ENCODE peak calls at places on chromosome 11, in seven cellular contexts. One of them, this sample, is unnamed.

GRCh38 chr11:105344938-105345337 is 205.4 kb upstream of the CARD18 start:
- DNase-seq in foreskin keratinocyte: no peak
- DNase-seq in IMR-90: no peak
- DNase-seq in heart right ventricle: no peak
- DNase-seq in neural progenitor cell: no peak
- DNase-seq in astrocyte: no peak
- DNase-seq in CD8-positive, alpha-beta T cell: no peak
- DNase-seq in this sample: no peak

GRCh38 chr11:112453601-112454577 is 193.2 kb upstream of the PLET1 start:
- DNase-seq in foreskin keratinocyte: peak; percentile 13
- DNase-seq in IMR-90: peak; percentile 12
- DNase-seq in heart right ventricle: peak; percentile 26
- DNase-seq in neural progenitor cell: peak; percentile 37
- DNase-seq in astrocyte: no peak
- DNase-seq in CD8-positive, alpha-beta T cell: peak; percentile 31
- DNase-seq in this sample: no peak

GRCh38 chr11:72932132-72932570 is 117.9 kb downstream of the ATG16L2 start:
- DNase-seq in foreskin keratinocyte: peak; percentile 61
- DNase-seq in IMR-90: peak; percentile 72
- DNase-seq in heart right ventricle: no peak
- DNase-seq in neural progenitor cell: no peak
- DNase-seq in astrocyte: peak; percentile 70
- DNase-seq in CD8-positive, alpha-beta T cell: no peak
- DNase-seq in this sample: no peak

GRCh38 chr11:124115782-124116616 is 749 bp downstream of the VWA5A start:
- DNase-seq in foreskin keratinocyte: peak; percentile 7
- DNase-seq in IMR-90: no peak
- DNase-seq in heart right ventricle: no peak
- DNase-seq in neural progenitor cell: peak; percentile 30
- DNase-seq in astrocyte: no peak
- DNase-seq in CD8-positive, alpha-beta T cell: no peak
- DNase-seq in this sample: peak; percentile 62

GRCh38 chr11:31974737-31975136 is 116.1 kb upstream of the RCN1 start:
- DNase-seq in foreskin keratinocyte: peak; percentile 97
- DNase-seq in IMR-90: peak; percentile 81
- DNase-seq in heart right ventricle: no peak
- DNase-seq in neural progenitor cell: no peak
- DNase-seq in astrocyte: peak; percentile 89
- DNase-seq in CD8-positive, alpha-beta T cell: no peak
- DNase-seq in this sample: no peak

GRCh38 chr11:70552441-70553150 is 154.3 kb downstream of the CTTN start:
- DNase-seq in foreskin keratinocyte: no peak
- DNase-seq in IMR-90: no peak
- DNase-seq in heart right ventricle: no peak
- DNase-seq in neural progenitor cell: no peak
- DNase-seq in astrocyte: no peak
- DNase-seq in CD8-positive, alpha-beta T cell: no peak
- DNase-seq in this sample: peak; percentile 59

GRCh38 chr11:2588809-2589537 is 110.8 kb downstream of the KCNQ1OT1 start:
- DNase-seq in foreskin keratinocyte: no peak
- DNase-seq in IMR-90: no peak
- DNase-seq in heart right ventricle: no peak
- DNase-seq in neural progenitor cell: no peak
- DNase-seq in astrocyte: no peak
- DNase-seq in CD8-positive, alpha-beta T cell: peak; percentile 9
- DNase-seq in this sample: no peak

GRCh38 chr11:61106906-61107470 is 4.7 kb downstream of the CD5 start:
- DNase-seq in foreskin keratinocyte: no peak
- DNase-seq in IMR-90: no peak
- DNase-seq in heart right ventricle: no peak
- DNase-seq in neural progenitor cell: no peak
- DNase-seq in astrocyte: no peak
- DNase-seq in CD8-positive, alpha-beta T cell: no peak
- DNase-seq in this sample: no peak

GRCh38 chr11:94840209-94840608 is 72.1 kb downstream of the AMOTL1 start:
- DNase-seq in foreskin keratinocyte: no peak
- DNase-seq in IMR-90: peak; percentile 11
- DNase-seq in heart right ventricle: no peak
- DNase-seq in neural progenitor cell: no peak
- DNase-seq in astrocyte: no peak
- DNase-seq in CD8-positive, alpha-beta T cell: no peak
- DNase-seq in this sample: no peak

GRCh38 chr11:57772562-57772961 is 11.0 kb downstream of the CTNND1 start:
- DNase-seq in foreskin keratinocyte: peak; percentile 65
- DNase-seq in IMR-90: peak; percentile 48
- DNase-seq in heart right ventricle: no peak
- DNase-seq in neural progenitor cell: no peak
- DNase-seq in astrocyte: peak; percentile 57
- DNase-seq in CD8-positive, alpha-beta T cell: no peak
- DNase-seq in this sample: no peak

DNA sequence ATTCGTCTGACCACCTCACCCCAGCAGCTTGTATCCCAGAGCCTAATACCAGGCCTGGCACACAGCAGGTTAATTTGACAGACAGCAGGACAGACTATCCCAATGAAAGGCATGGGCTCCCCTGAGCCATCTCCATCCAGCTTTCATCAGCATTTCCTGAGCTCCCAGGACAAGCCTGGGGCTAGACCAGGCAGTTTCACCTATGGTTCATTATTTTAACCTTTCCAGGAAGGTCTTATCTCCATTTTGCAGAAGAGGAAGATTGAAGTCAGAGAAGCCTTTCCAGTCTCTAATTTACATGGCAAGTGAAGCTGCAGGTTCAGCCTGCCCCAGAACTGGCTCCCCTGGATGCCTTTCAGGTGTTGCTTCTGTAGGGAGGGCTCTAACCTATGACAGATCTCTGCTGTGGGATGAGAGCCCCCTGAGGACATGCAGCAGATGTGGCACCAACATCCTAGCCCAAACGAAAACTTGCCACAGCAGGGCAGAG is 17.0 kb downstream of the ARRB1 start:
- DNase-seq in foreskin keratinocyte: no peak
- DNase-seq in IMR-90: no peak
- DNase-seq in heart right ventricle: no peak
- DNase-seq in neural progenitor cell: no peak
- DNase-seq in astrocyte: no peak
- DNase-seq in CD8-positive, alpha-beta T cell: no peak
- DNase-seq in this sample: no peak
- H3K4me1 ChIP-seq in foreskin keratinocyte: peaks cover 3% of the 10 kb centered on the region
- H3K4me1 ChIP-seq in IMR-90: peaks cover 32% of the 10 kb centered on the region
- H3K4me1 ChIP-seq in heart right ventricle: peaks cover 6% of the 10 kb centered on the region
- H3K4me1 ChIP-seq in neural progenitor cell: peaks cover 18% of the 10 kb centered on the region
- H3K4me1 ChIP-seq in astrocyte: peaks cover 14% of the 10 kb centered on the region
- H3K4me1 ChIP-seq in CD8-positive, alpha-beta T cell: peaks cover 76% of the 10 kb centered on the region
- H3K4me1 ChIP-seq in this sample: peaks cover 100% of the 10 kb centered on the region

GRCh38 chr11:45855308-45855707 is 8.0 kb downstream of the CRY2 start:
- DNase-seq in foreskin keratinocyte: no peak
- DNase-seq in IMR-90: no peak
- DNase-seq in heart right ventricle: no peak
- DNase-seq in neural progenitor cell: no peak
- DNase-seq in astrocyte: no peak
- DNase-seq in CD8-positive, alpha-beta T cell: no peak
- DNase-seq in this sample: no peak

GRCh38 chr11:45853616-45854219 is 6.4 kb downstream of the CRY2 start:
- DNase-seq in foreskin keratinocyte: no peak
- DNase-seq in IMR-90: no peak
- DNase-seq in heart right ventricle: peak; percentile 82
- DNase-seq in neural progenitor cell: no peak
- DNase-seq in astrocyte: no peak
- DNase-seq in CD8-positive, alpha-beta T cell: no peak
- DNase-seq in this sample: no peak

GRCh38 chr11:45850446-45850845 is 3.2 kb downstream of the CRY2 start:
- DNase-seq in foreskin keratinocyte: no peak
- DNase-seq in IMR-90: peak; percentile 67
- DNase-seq in heart right ventricle: no peak
- DNase-seq in neural progenitor cell: no peak
- DNase-seq in astrocyte: peak; percentile 52
- DNase-seq in CD8-positive, alpha-beta T cell: no peak
- DNase-seq in this sample: no peak

GRCh38 chr11:45852018-45852711 is 4.9 kb downstream of the CRY2 start:
- DNase-seq in foreskin keratinocyte: no peak
- DNase-seq in IMR-90: no peak
- DNase-seq in heart right ventricle: peak; percentile 53
- DNase-seq in neural progenitor cell: no peak
- DNase-seq in astrocyte: no peak
- DNase-seq in CD8-positive, alpha-beta T cell: no peak
- DNase-seq in this sample: no peak

DNA sequence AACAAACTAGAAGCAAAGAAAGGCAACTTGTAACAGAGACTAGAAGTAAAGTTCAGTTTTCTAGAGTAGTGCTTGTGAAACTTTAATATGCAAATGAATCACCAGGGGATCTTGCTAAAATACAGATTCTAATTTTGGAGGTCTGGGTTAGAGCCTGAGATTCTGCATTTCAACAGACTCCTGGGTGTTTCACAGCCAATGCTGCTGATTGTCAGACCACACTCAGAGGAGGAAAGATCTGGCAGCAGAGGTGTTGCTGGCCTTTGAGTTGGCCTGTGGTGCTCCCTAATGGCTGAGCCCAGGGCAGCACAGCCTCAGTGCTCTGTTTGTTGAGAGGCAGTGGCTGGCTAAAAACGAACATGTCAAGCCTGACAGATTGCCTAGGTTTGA is 5.4 kb downstream of the CRY2 start:
- DNase-seq in foreskin keratinocyte: no peak
- DNase-seq in IMR-90: no peak
- DNase-seq in heart right ventricle: peak; percentile 59
- DNase-seq in neural progenitor cell: no peak
- DNase-seq in astrocyte: no peak
- DNase-seq in CD8-positive, alpha-beta T cell: no peak
- DNase-seq in this sample: no peak
- TF ChIP-seq CTCF in foreskin keratinocyte: peak; percentile 7
- TF ChIP-seq CTCF in IMR-90: no peak
- TF ChIP-seq CTCF in heart right ventricle: peak; percentile 32
- TF ChIP-seq CTCF in neural progenitor cell: no peak
- TF ChIP-seq CTCF in astrocyte: no peak
- TF ChIP-seq CTCF in CD8-positive, alpha-beta T cell: no peak
- TF ChIP-seq CTCF in this sample: no peak

DNA sequence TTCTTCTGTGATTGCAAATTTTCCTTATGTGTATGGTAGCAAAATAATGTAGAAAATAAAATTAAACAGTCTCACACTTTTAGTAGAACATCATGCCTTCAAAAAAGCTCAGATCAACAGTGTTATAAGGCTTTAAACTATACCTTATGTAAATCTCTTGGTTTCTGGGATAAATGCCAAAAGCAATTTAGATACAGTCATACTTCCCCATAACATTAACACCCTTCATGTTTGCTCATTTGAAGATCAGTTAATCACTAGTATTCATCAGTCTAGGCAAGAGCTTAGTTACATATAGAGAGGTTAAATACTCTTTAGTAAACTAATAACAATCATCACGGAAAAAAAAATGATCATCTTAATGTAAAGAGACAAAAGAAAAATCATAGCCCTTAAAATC is 421.8 kb upstream of the ANO3 start:
- DNase-seq in foreskin keratinocyte: peak; percentile 46
- DNase-seq in IMR-90: no peak
- DNase-seq in heart right ventricle: no peak
- DNase-seq in neural progenitor cell: no peak
- DNase-seq in astrocyte: no peak
- DNase-seq in CD8-positive, alpha-beta T cell: no peak
- DNase-seq in this sample: no peak
- H3K4me1 ChIP-seq in foreskin keratinocyte: no peaks in the 10 kb centered on the region
- H3K4me1 ChIP-seq in IMR-90: no peaks in the 10 kb centered on the region
- H3K4me1 ChIP-seq in heart right ventricle: no peaks in the 10 kb centered on the region
- H3K4me1 ChIP-seq in neural progenitor cell: no peaks in the 10 kb centered on the region
- H3K4me1 ChIP-seq in astrocyte: no peaks in the 10 kb centered on the region
- H3K4me1 ChIP-seq in CD8-positive, alpha-beta T cell: no peaks in the 10 kb centered on the region
- H3K4me1 ChIP-seq in this sample: no peaks in the 10 kb centered on the region

DNA sequence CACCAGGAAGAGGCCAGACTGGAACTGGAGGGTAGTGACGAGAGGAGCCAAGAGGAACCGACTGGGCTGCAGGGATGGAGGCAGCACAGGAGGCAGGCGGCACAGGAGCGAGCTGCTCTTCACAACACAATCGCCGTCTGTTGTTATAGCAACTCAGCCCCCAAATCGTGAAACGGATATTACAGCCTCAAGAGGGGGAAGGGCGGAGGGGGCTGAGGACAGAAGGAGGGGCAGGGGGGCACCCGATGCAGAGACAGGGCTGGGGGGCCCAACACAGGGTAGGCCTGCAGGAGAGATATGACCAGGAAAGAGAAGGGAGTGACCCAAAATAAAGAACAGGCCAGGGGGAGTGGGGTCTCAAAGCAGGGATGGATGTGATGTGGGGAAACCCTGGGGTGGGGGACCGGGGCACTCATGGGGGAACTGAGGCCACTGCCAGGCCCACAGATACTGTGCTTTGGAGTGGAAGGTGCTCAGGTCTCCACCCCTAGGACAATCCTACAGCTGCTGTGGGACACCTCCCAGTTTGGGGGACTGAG is 2.7 kb upstream of the NRXN2 start:
- DNase-seq in foreskin keratinocyte: no peak
- DNase-seq in IMR-90: no peak
- DNase-seq in heart right ventricle: no peak
- DNase-seq in neural progenitor cell: peak; percentile 42
- DNase-seq in astrocyte: no peak
- DNase-seq in CD8-positive, alpha-beta T cell: no peak
- DNase-seq in this sample: no peak
- TF ChIP-seq CTCF in foreskin keratinocyte: no peak
- TF ChIP-seq CTCF in IMR-90: no peak
- TF ChIP-seq CTCF in heart right ventricle: no peak
- TF ChIP-seq CTCF in neural progenitor cell: no peak
- TF ChIP-seq CTCF in astrocyte: no peak
- TF ChIP-seq CTCF in CD8-positive, alpha-beta T cell: no peak
- TF ChIP-seq CTCF in this sample: no peak

This sample was measured in upper lobe of left lung.